ENCODE peak calls at places on chromosome 9, in seven cellular contexts. X is LNCaP clone FGC, G is aorta, L is endothelial cell of umbilical vein, N is lower lobe of right lung, D is upper lobe of right lung, W is dorsolateral prefrontal cortex. P is an unnamed sample.
A peak's percentile ranks its signal among the peaks of the same experiment; 100 is the strongest.

GRCh38 chr9:96856363-96857286 is 2.3 kb upstream of the ZNF782 start:
- DNase-seq in X (peak; percentile 30), G (no peak), L (peak; percentile 63), N (peak; percentile 65), D (peak; percentile 72), W (peak; percentile 71), P (peak; percentile 63)

GRCh38 chr9:112049834-112050516 is 125.1 kb downstream of the SUSD1 start:
- DNase-seq in X (no peak), G (no peak), L (no peak), N (no peak), D (no peak), W (no peak), P (no peak)

GRCh38 chr9:85610074-85610855 is 131.5 kb downstream of the AGTPBP1 start:
- DNase-seq in X (peak; percentile 54), G (no peak), L (peak; percentile 74), N (no peak), D (no peak), W (no peak), P (peak; percentile 76)

GRCh38 chr9:127021664-127022337 is 100.6 kb downstream of the ANGPTL2 start:
- DNase-seq in X (no peak), G (peak; percentile 92), L (no peak), N (peak; percentile 59), D (no peak), W (peak; percentile 84), P (no peak)

GRCh38 chr9:35533398-35533797 is 43.5 kb downstream of the RUSC2 start:
- DNase-seq in X (no peak), G (no peak), L (no peak), N (no peak), D (no peak), W (no peak), P (no peak)

GRCh38 chr9:117253256-117253655 is 161.6 kb downstream of the ASTN2 start:
- DNase-seq in X (no peak), G (no peak), L (no peak), N (no peak), D (no peak), W (no peak), P (no peak)

GRCh38 chr9:77021928-77022782 is 2.7 kb downstream of the FOXB2 start:
- DNase-seq in X (no peak), G (no peak), L (no peak), N (no peak), D (no peak), W (no peak), P (no peak)

GRCh38 chr9:112917987-112918362 is 27.3 kb upstream of the SLC46A2 start:
- DNase-seq in X (no peak), G (no peak), L (no peak), N (no peak), D (no peak), W (no peak), P (no peak)

GRCh38 chr9:34984049-34984448 is 5.5 kb upstream of the DNAJB5 start:
- DNase-seq in X (no peak), G (no peak), L (peak; percentile 40), N (no peak), D (no peak), W (no peak), P (peak; percentile 62)

GRCh38 chr9:33250458-33250995 is 10.6 kb downstream of the SPINK4 start:
- DNase-seq in X (no peak), G (no peak), L (no peak), N (no peak), D (no peak), W (no peak), P (no peak)

GRCh38 chr9:92508018-92508417 is 25.7 kb upstream of the ASPN start:
- DNase-seq in X (no peak), G (no peak), L (no peak), N (no peak), D (no peak), W (no peak), P (no peak)

GRCh38 chr9:81530407-81530810 is 158.9 kb downstream of the TLE1 start:
- DNase-seq in X (no peak), G (no peak), L (no peak), N (no peak), D (no peak), W (no peak), P (no peak)

GRCh38 chr9:37706290-37706689 is 47.3 kb upstream of the TRMT10B start:
- DNase-seq in X (no peak), G (no peak), L (no peak), N (no peak), D (no peak), W (no peak), P (no peak)

GRCh38 chr9:131397100-131397790 is 3.4 kb downstream of the PRRC2B start:
- DNase-seq in X (peak; percentile 48), G (no peak), L (peak; percentile 43), N (no peak), D (no peak), W (no peak), P (no peak)

GRCh38 chr9:131395745-131396479 is 2.0 kb downstream of the PRRC2B start:
- DNase-seq in X (no peak), G (no peak), L (peak; percentile 35), N (no peak), D (no peak), W (no peak), P (no peak)

GRCh38 chr9:131396626-131397025 is 2.7 kb downstream of the PRRC2B start:
- DNase-seq in X (no peak), G (no peak), L (no peak), N (no peak), D (no peak), W (no peak), P (no peak)

GRCh38 chr9:131399972-131400371 is 6.1 kb downstream of the PRRC2B start:
- DNase-seq in X (no peak), G (no peak), L (no peak), N (no peak), D (no peak), W (no peak), P (no peak)

DNA sequence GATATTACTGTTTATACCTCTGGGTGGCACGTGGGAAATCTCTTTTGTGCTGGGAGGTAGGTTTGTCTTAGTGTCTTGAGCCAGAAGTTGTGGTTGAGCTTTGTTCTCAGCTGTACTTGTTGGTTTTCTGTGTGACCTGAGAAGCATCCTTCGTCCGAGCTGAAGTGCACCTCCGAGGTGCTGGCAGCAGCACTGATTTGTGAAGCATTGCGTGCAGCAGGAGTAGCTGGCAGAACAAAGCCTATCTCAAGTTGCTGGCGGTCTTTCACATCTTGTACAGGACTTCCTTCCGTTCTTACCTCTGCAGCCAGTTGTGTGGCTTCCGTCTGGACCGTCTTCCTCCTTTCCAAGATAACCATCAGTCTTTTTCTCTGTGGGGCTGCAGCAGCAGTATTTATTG is 4.3 kb downstream of the PRRC2B start:
- DNase-seq in X (peak; percentile 96), G (no peak), L (peak; percentile 49), N (peak; percentile 59), D (no peak), W (no peak), P (peak; percentile 92)
- H3K4me3 ChIP-seq in X (peak overlapping the region; percentile 68), G (no peak overlapping the region), L (no peak overlapping the region), N (peak overlapping the region; percentile 22), D (no peak overlapping the region), W (no peak overlapping the region), P (peak overlapping the region; percentile 3)

DNA sequence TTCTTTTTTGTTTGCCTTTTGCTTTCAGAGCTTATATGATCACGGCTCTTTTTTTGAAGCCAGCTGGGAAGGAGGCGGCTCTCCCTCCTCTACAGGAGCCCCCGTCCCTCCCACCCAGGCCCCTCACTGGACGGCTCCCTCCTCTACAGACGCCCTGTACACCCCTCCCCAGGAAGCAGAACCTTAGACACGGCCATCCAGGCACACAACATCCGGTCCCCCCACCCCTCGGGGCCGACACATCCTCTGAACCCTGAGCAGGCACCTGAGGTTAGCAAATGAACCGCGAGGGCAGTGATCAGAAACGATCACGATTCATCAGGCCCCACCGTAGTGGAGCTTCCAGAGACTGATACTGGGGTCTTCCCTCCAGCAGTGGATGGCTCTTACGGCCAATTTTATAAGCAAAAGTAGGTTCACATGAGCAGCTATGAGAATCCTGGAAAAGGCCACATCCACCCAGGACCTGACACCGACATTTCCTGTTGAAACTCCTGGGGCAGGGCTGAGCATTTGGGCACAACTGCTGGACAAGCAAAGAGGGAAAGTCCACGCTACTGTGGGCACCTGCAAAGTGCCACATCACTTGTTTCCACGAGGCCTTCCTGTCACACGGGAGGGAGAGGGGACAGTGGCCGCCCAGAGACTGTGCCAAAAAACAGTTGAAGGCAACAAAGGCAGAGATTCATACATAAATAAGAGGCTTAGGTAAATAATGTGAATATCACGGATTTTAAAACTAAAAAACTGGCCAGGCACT is 78.9 kb downstream of the SEMA4D start:
- DNase-seq in X (no peak), G (no peak), L (no peak), N (no peak), D (no peak), W (no peak), P (peak; percentile 75)
- H3K4me3 ChIP-seq in X (no peak overlapping the region), G (no peak overlapping the region), L (no peak overlapping the region), N (no peak overlapping the region), D (no peak overlapping the region), W (no peak overlapping the region), P (peak overlapping the region; percentile 43)

GRCh38 chr9:98708933-98709911 is at the start of gene GABBR2:
- DNase-seq in X (no peak), G (no peak), L (peak; percentile 4), N (no peak), D (no peak), W (peak; percentile 62), P (no peak)
- H3K4me3 ChIP-seq in X (no peak within 1 kb of the TSS), G (peak within 1 kb of the TSS; percentile 47), L (peak within 1 kb of the TSS; percentile 48), N (peak within 1 kb of the TSS; percentile 25), D (no peak within 1 kb of the TSS), W (peak within 1 kb of the TSS; percentile 67), P (no peak within 1 kb of the TSS)

GRCh38 chr9:135904121-135904520 is 3.2 kb downstream of the CAMSAP1 start:
- DNase-seq in X (no peak), G (no peak), L (no peak), N (no peak), D (peak; percentile 25), W (peak; percentile 13), P (no peak)

GRCh38 chr9:135903358-135903656 is 4.0 kb downstream of the CAMSAP1 start:
- DNase-seq in X (no peak), G (no peak), L (no peak), N (no peak), D (peak; percentile 19), W (no peak), P (no peak)

GRCh38 chr9:135901826-135902225 is 5.5 kb downstream of the CAMSAP1 start:
- DNase-seq in X (no peak), G (no peak), L (no peak), N (no peak), D (peak; percentile 21), W (no peak), P (no peak)

GRCh38 chr9:135901036-135901758 is 6.1 kb downstream of the CAMSAP1 start:
- DNase-seq in X (no peak), G (no peak), L (no peak), N (no peak), D (peak; percentile 20), W (no peak), P (no peak)

DNA sequence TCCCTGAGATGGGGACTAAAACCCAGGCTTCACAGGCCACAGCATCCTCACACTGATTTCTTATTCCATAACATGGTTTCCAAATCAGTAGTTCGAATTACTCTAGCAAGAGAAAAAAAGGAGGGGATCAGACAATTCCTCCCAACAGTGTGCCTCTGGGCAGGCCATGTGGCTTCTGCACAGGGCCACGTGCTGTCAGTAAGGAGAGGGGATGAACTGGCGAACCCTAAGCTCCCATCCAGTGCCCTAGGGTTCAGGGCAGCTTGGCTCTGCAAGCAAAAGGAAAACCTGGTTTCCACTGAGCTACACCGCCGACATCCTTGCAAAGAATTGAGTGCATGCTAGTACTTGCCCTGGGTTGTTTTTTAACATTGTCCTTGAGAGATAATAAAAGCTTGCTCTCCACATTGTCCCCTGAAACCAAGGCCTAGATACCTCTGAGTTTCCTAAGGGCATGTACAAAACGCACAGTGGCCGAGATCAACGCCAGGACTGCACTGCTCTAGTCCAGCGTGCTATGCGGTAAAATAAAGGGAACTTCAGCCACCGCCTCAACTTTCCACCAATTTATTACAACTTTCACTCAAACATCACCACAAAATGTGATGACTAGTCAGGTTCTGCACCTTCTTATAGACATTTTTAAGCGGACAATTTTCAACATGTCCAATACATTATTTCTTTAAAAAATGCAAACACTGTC is 4.5 kb downstream of the CAMSAP1 start:
- DNase-seq in X (no peak), G (no peak), L (no peak), N (no peak), D (peak; percentile 40), W (no peak), P (no peak)
- H3K4me3 ChIP-seq in X (no peak overlapping the region), G (no peak overlapping the region), L (no peak overlapping the region), N (no peak overlapping the region), D (no peak overlapping the region), W (no peak overlapping the region), P (no peak overlapping the region)